ENCODE peak calls at places on chromosomes 2 and 18, in nine cellular contexts. One of them, this sample, is unnamed. For H3K4me1, the result is how much of the 10 kb centered on the place peaks cover.

GRCh38 chr2:69222984-69223658 is 163.9 kb downstream of the GFPT1 start:
- DNase-seq in breast epithelium: no peak
- DNase-seq in gastrocnemius medialis: no peak
- DNase-seq in transverse colon: peak
- DNase-seq in IMR-90: peak
- DNase-seq in body of pancreas: peak
- DNase-seq in uterus: no peak
- DNase-seq in tibial nerve: no peak
- DNase-seq in PC-9: no peak
- DNase-seq in this sample: no peak

GRCh38 chr18:24600076-24600654 is 139.7 kb downstream of the HRH4 start:
- DNase-seq in breast epithelium: no peak
- DNase-seq in gastrocnemius medialis: no peak
- DNase-seq in transverse colon: no peak
- DNase-seq in IMR-90: peak
- DNase-seq in body of pancreas: peak
- DNase-seq in uterus: no peak
- DNase-seq in tibial nerve: no peak
- DNase-seq in PC-9: no peak
- DNase-seq in this sample: no peak

GRCh38 chr2:216652566-216652965 is 19.3 kb downstream of the IGFBP2 start:
- DNase-seq in breast epithelium: no peak
- DNase-seq in gastrocnemius medialis: no peak
- DNase-seq in transverse colon: no peak
- DNase-seq in IMR-90: no peak
- DNase-seq in body of pancreas: no peak
- DNase-seq in uterus: no peak
- DNase-seq in tibial nerve: no peak
- DNase-seq in PC-9: no peak
- DNase-seq in this sample: no peak

GRCh38 chr2:134586289-134586980 is 132.4 kb downstream of the TMEM163 start:
- DNase-seq in breast epithelium: no peak
- DNase-seq in gastrocnemius medialis: no peak
- DNase-seq in transverse colon: no peak
- DNase-seq in IMR-90: no peak
- DNase-seq in body of pancreas: no peak
- DNase-seq in uterus: no peak
- DNase-seq in tibial nerve: no peak
- DNase-seq in PC-9: no peak
- DNase-seq in this sample: no peak

GRCh38 chr2:168510125-168510756 is 54.2 kb downstream of the CERS6 start:
- DNase-seq in breast epithelium: no peak
- DNase-seq in gastrocnemius medialis: no peak
- DNase-seq in transverse colon: no peak
- DNase-seq in IMR-90: no peak
- DNase-seq in body of pancreas: no peak
- DNase-seq in uterus: no peak
- DNase-seq in tibial nerve: no peak
- DNase-seq in PC-9: no peak
- DNase-seq in this sample: no peak

GRCh38 chr18:68916734-68917133 is 118.9 kb downstream of the CCDC102B start:
- DNase-seq in breast epithelium: no peak
- DNase-seq in gastrocnemius medialis: no peak
- DNase-seq in transverse colon: no peak
- DNase-seq in IMR-90: no peak
- DNase-seq in body of pancreas: no peak
- DNase-seq in uterus: no peak
- DNase-seq in tibial nerve: no peak
- DNase-seq in PC-9: no peak
- DNase-seq in this sample: no peak

GRCh38 chr2:129252781-129253460 is 726.5 kb upstream of the RAB6C start:
- DNase-seq in breast epithelium: no peak
- DNase-seq in gastrocnemius medialis: no peak
- DNase-seq in transverse colon: no peak
- DNase-seq in IMR-90: no peak
- DNase-seq in body of pancreas: no peak
- DNase-seq in uterus: no peak
- DNase-seq in tibial nerve: no peak
- DNase-seq in PC-9: no peak
- DNase-seq in this sample: no peak

GRCh38 chr2:190382851-190383250 is 25.3 kb upstream of the MFSD6 start:
- DNase-seq in breast epithelium: no peak
- DNase-seq in gastrocnemius medialis: no peak
- DNase-seq in transverse colon: no peak
- DNase-seq in IMR-90: peak
- DNase-seq in body of pancreas: no peak
- DNase-seq in uterus: no peak
- DNase-seq in tibial nerve: no peak
- DNase-seq in PC-9: peak
- DNase-seq in this sample: no peak

GRCh38 chr2:226362991-226363390 is 436.6 kb downstream of the IRS1 start:
- DNase-seq in breast epithelium: no peak
- DNase-seq in gastrocnemius medialis: no peak
- DNase-seq in transverse colon: no peak
- DNase-seq in IMR-90: peak
- DNase-seq in body of pancreas: no peak
- DNase-seq in uterus: no peak
- DNase-seq in tibial nerve: no peak
- DNase-seq in PC-9: no peak
- DNase-seq in this sample: no peak

GRCh38 chr2:200003444-200003843 is 48.1 kb downstream of the MAIP1 start:
- DNase-seq in breast epithelium: no peak
- DNase-seq in gastrocnemius medialis: no peak
- DNase-seq in transverse colon: no peak
- DNase-seq in IMR-90: peak
- DNase-seq in body of pancreas: no peak
- DNase-seq in uterus: no peak
- DNase-seq in tibial nerve: no peak
- DNase-seq in PC-9: no peak
- DNase-seq in this sample: no peak

GRCh38 chr18:51275712-51276473 is 78.4 kb upstream of the MEX3C start:
- DNase-seq in breast epithelium: no peak
- DNase-seq in gastrocnemius medialis: peak
- DNase-seq in transverse colon: peak
- DNase-seq in IMR-90: peak
- DNase-seq in body of pancreas: peak
- DNase-seq in uterus: no peak
- DNase-seq in tibial nerve: no peak
- DNase-seq in PC-9: no peak
- DNase-seq in this sample: no peak

GRCh38 chr2:45640575-45640974 is 10.9 kb upstream of the PRKCE start:
- DNase-seq in breast epithelium: no peak
- DNase-seq in gastrocnemius medialis: no peak
- DNase-seq in transverse colon: no peak
- DNase-seq in IMR-90: no peak
- DNase-seq in body of pancreas: no peak
- DNase-seq in uterus: no peak
- DNase-seq in tibial nerve: no peak
- DNase-seq in PC-9: no peak
- DNase-seq in this sample: no peak

GRCh38 chr18:45441110-45441842 is 174.0 kb upstream of the SLC14A2 start:
- DNase-seq in breast epithelium: no peak
- DNase-seq in gastrocnemius medialis: no peak
- DNase-seq in transverse colon: no peak
- DNase-seq in IMR-90: peak
- DNase-seq in body of pancreas: no peak
- DNase-seq in uterus: no peak
- DNase-seq in tibial nerve: no peak
- DNase-seq in PC-9: no peak
- DNase-seq in this sample: no peak

GRCh38 chr2:133733856-133734255 is 165.6 kb upstream of the NCKAP5 start:
- DNase-seq in breast epithelium: no peak
- DNase-seq in gastrocnemius medialis: no peak
- DNase-seq in transverse colon: no peak
- DNase-seq in IMR-90: peak
- DNase-seq in body of pancreas: no peak
- DNase-seq in uterus: no peak
- DNase-seq in tibial nerve: no peak
- DNase-seq in PC-9: no peak
- DNase-seq in this sample: no peak

GRCh38 chr2:78979380-78980238 is 45.9 kb upstream of the REG3G start:
- DNase-seq in breast epithelium: no peak
- DNase-seq in gastrocnemius medialis: no peak
- DNase-seq in transverse colon: peak
- DNase-seq in IMR-90: no peak
- DNase-seq in body of pancreas: peak
- DNase-seq in uterus: no peak
- DNase-seq in tibial nerve: no peak
- DNase-seq in PC-9: peak
- DNase-seq in this sample: no peak

GRCh38 chr2:85216051-85216431 is 82.8 kb downstream of the TCF7L1 start:
- DNase-seq in breast epithelium: no peak
- DNase-seq in gastrocnemius medialis: no peak
- DNase-seq in transverse colon: no peak
- DNase-seq in IMR-90: no peak
- DNase-seq in body of pancreas: no peak
- DNase-seq in uterus: no peak
- DNase-seq in tibial nerve: no peak
- DNase-seq in PC-9: no peak
- DNase-seq in this sample: no peak

GRCh38 chr2:60312618-60313017 is 240.8 kb downstream of the BCL11A start:
- DNase-seq in breast epithelium: no peak
- DNase-seq in gastrocnemius medialis: no peak
- DNase-seq in transverse colon: no peak
- DNase-seq in IMR-90: no peak
- DNase-seq in body of pancreas: no peak
- DNase-seq in uterus: no peak
- DNase-seq in tibial nerve: no peak
- DNase-seq in PC-9: no peak
- DNase-seq in this sample: no peak
- H3K4me1 ChIP-seq in breast epithelium: under half
- H3K4me1 ChIP-seq in gastrocnemius medialis: under half
- H3K4me1 ChIP-seq in transverse colon: under half
- H3K4me1 ChIP-seq in IMR-90: under half
- H3K4me1 ChIP-seq in body of pancreas: under half
- H3K4me1 ChIP-seq in uterus: under half
- H3K4me1 ChIP-seq in tibial nerve: under half
- H3K4me1 ChIP-seq in PC-9: under half
- H3K4me1 ChIP-seq in this sample: under half

GRCh38 chr2:38099096-38099997 is 23.4 kb upstream of the CYP1B1 start:
- DNase-seq in breast epithelium: no peak
- DNase-seq in gastrocnemius medialis: no peak
- DNase-seq in transverse colon: no peak
- DNase-seq in IMR-90: no peak
- DNase-seq in body of pancreas: no peak
- DNase-seq in uterus: no peak
- DNase-seq in tibial nerve: no peak
- DNase-seq in PC-9: no peak
- DNase-seq in this sample: no peak
- H3K4me1 ChIP-seq in breast epithelium: under half
- H3K4me1 ChIP-seq in gastrocnemius medialis: under half
- H3K4me1 ChIP-seq in transverse colon: under half
- H3K4me1 ChIP-seq in IMR-90: under half
- H3K4me1 ChIP-seq in body of pancreas: under half
- H3K4me1 ChIP-seq in uterus: under half
- H3K4me1 ChIP-seq in tibial nerve: under half
- H3K4me1 ChIP-seq in PC-9: half or more
- H3K4me1 ChIP-seq in this sample: under half

DNA sequence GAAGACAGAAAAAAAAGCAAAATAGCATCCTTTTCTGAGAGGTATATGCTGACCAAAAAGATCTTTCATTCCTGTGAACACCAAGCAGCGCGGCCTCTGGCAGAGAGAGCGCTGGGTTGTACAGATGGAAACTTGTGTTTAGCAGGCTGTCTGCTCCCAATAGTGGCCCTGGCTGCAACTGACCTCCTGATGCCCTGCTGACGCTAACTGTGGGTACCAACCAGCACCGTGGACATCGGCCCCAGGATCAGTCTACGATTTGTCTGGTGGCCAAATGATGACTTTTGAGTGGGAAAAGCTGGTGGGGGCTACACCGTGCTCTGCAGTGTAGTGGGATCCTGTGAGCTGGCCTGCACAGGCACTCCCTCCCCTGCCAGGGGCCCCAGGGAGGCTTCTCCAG is 15.7 kb downstream of the COA5 start:
- DNase-seq in breast epithelium: no peak
- DNase-seq in gastrocnemius medialis: no peak
- DNase-seq in transverse colon: no peak
- DNase-seq in IMR-90: no peak
- DNase-seq in body of pancreas: no peak
- DNase-seq in uterus: no peak
- DNase-seq in tibial nerve: no peak
- DNase-seq in PC-9: no peak
- DNase-seq in this sample: no peak
- H3K4me1 ChIP-seq in breast epithelium: under half
- H3K4me1 ChIP-seq in gastrocnemius medialis: under half
- H3K4me1 ChIP-seq in transverse colon: under half
- H3K4me1 ChIP-seq in IMR-90: under half
- H3K4me1 ChIP-seq in body of pancreas: under half
- H3K4me1 ChIP-seq in uterus: under half
- H3K4me1 ChIP-seq in tibial nerve: under half
- H3K4me1 ChIP-seq in PC-9: under half
- H3K4me1 ChIP-seq in this sample: under half

GRCh38 chr18:43531438-43531837 is 254.1 kb upstream of the SYT4 start:
- DNase-seq in breast epithelium: no peak
- DNase-seq in gastrocnemius medialis: no peak
- DNase-seq in transverse colon: no peak
- DNase-seq in IMR-90: no peak
- DNase-seq in body of pancreas: no peak
- DNase-seq in uterus: no peak
- DNase-seq in tibial nerve: no peak
- DNase-seq in PC-9: no peak
- DNase-seq in this sample: no peak

GRCh38 chr18:43534511-43534910 is 257.2 kb upstream of the SYT4 start:
- DNase-seq in breast epithelium: no peak
- DNase-seq in gastrocnemius medialis: no peak
- DNase-seq in transverse colon: no peak
- DNase-seq in IMR-90: no peak
- DNase-seq in body of pancreas: no peak
- DNase-seq in uterus: no peak
- DNase-seq in tibial nerve: no peak
- DNase-seq in PC-9: no peak
- DNase-seq in this sample: no peak

GRCh38 chr18:43533371-43533770 is 256.1 kb upstream of the SYT4 start:
- DNase-seq in breast epithelium: no peak
- DNase-seq in gastrocnemius medialis: no peak
- DNase-seq in transverse colon: no peak
- DNase-seq in IMR-90: no peak
- DNase-seq in body of pancreas: no peak
- DNase-seq in uterus: no peak
- DNase-seq in tibial nerve: no peak
- DNase-seq in PC-9: no peak
- DNase-seq in this sample: no peak
- H3K4me1 ChIP-seq in breast epithelium: under half
- H3K4me1 ChIP-seq in gastrocnemius medialis: under half
- H3K4me1 ChIP-seq in transverse colon: under half
- H3K4me1 ChIP-seq in IMR-90: under half
- H3K4me1 ChIP-seq in body of pancreas: under half
- H3K4me1 ChIP-seq in uterus: under half
- H3K4me1 ChIP-seq in tibial nerve: under half
- H3K4me1 ChIP-seq in PC-9: under half
- H3K4me1 ChIP-seq in this sample: under half

GRCh38 chr18:74281011-74281638 is 10.6 kb downstream of the CYB5A start:
- DNase-seq in breast epithelium: no peak
- DNase-seq in gastrocnemius medialis: no peak
- DNase-seq in transverse colon: no peak
- DNase-seq in IMR-90: no peak
- DNase-seq in body of pancreas: peak
- DNase-seq in uterus: no peak
- DNase-seq in tibial nerve: no peak
- DNase-seq in PC-9: no peak
- DNase-seq in this sample: no peak
- H3K4me1 ChIP-seq in breast epithelium: under half
- H3K4me1 ChIP-seq in gastrocnemius medialis: under half
- H3K4me1 ChIP-seq in transverse colon: under half
- H3K4me1 ChIP-seq in IMR-90: under half
- H3K4me1 ChIP-seq in body of pancreas: half or more
- H3K4me1 ChIP-seq in uterus: under half
- H3K4me1 ChIP-seq in tibial nerve: under half
- H3K4me1 ChIP-seq in PC-9: half or more
- H3K4me1 ChIP-seq in this sample: half or more